ENCODE peak calls at places on chromosomes 3 and 15, in eight cellular contexts. R, I, G, O, V, U, H and W are unnamed samples.

GRCh38 chr15:66477011-66477410 is 20.6 kb downstream of the SNAPC5 start:
- DNase-seq in R (no peak), U (no peak), V (no peak), H (no peak), I (no peak), G (no peak), O (no peak), W (no peak)

GRCh38 chr15:68885070-68885469 is 45.3 kb upstream of the SPESP1 start:
- DNase-seq in G (no peak), O (no peak), H (no peak), R (no peak), U (peak; percentile 33), I (no peak), V (no peak), W (no peak)

GRCh38 chr15:62895139-62895866 is 147.2 kb upstream of the TPM1 start:
- DNase-seq in G (no peak), V (no peak), O (no peak), U (no peak), H (no peak), R (no peak), I (no peak), W (no peak)

GRCh38 chr3:75136100-75136897 is 521.8 kb upstream of the CNTN3 start:
- DNase-seq in H (no peak), O (no peak), I (no peak), G (no peak), V (no peak), R (no peak), U (no peak), W (no peak)

GRCh38 chr3:187935623-187936156 is 190.4 kb upstream of the BCL6 start:
- DNase-seq in V (no peak), G (peak; percentile 53), I (no peak), H (no peak), U (no peak), O (peak; percentile 18), R (no peak), W (no peak)

GRCh38 chr15:43977072-43977884 is 150.5 kb downstream of the WDR76 start:
- DNase-seq in I (no peak), R (no peak), V (no peak), G (no peak), O (no peak), H (no peak), U (no peak), W (no peak)

GRCh38 chr3:63387568-63387967 is 109.5 kb downstream of the SYNPR start:
- DNase-seq in R (no peak), G (no peak), O (no peak), U (peak; percentile 28), V (peak; percentile 25), I (no peak), H (no peak), W (no peak)

GRCh38 chr3:124142389-124142970 is 150.6 kb upstream of the ROPN1 start:
- DNase-seq in V (no peak), H (no peak), O (no peak), G (no peak), I (no peak), R (no peak), U (no peak), W (no peak)

GRCh38 chr3:53195602-53196574 is 34.9 kb downstream of the PRKCD start:
- DNase-seq in H (peak; percentile 82), R (no peak), U (no peak), G (peak; percentile 82), I (peak; percentile 23), O (peak; percentile 47), V (peak; percentile 96), W (peak; percentile 91)

GRCh38 chr3:142112601-142113000 is 36.7 kb downstream of the TFDP2 start:
- DNase-seq in I (no peak), V (no peak), H (no peak), U (no peak), G (no peak), R (no peak), O (no peak), W (no peak)

GRCh38 chr15:81061490-81062235 is 60.9 kb downstream of the TLNRD1 start:
- DNase-seq in O (no peak), V (no peak), I (no peak), H (no peak), R (no peak), U (no peak), G (no peak), W (no peak)

GRCh38 chr3:128320551-128321340 is 145.9 kb downstream of the DNAJB8 start:
- DNase-seq in I (no peak), O (no peak), H (no peak), R (no peak), V (no peak), U (no peak), G (no peak), W (peak; percentile 60)

GRCh38 chr3:190699784-190700183 is 162.7 kb downstream of the GMNC start:
- DNase-seq in I (no peak), V (no peak), O (no peak), R (no peak), G (no peak), H (no peak), U (no peak), W (no peak)

GRCh38 chr3:98359993-98360675 is 6.5 kb downstream of the OR5K4 start:
- DNase-seq in R (no peak), H (no peak), O (no peak), V (no peak), I (no peak), U (no peak), G (no peak), W (no peak)

GRCh38 chr15:35748105-35748504 is 202.1 kb upstream of the DPH6 start:
- DNase-seq in R (no peak), V (no peak), O (no peak), I (no peak), H (no peak), U (no peak), G (no peak), W (no peak)

GRCh38 chr15:39594056-39594763 is 13.3 kb downstream of the THBS1 start:
- DNase-seq in G (no peak), O (no peak), V (no peak), U (peak; percentile 4), H (no peak), I (no peak), R (no peak), W (no peak)

GRCh38 chr15:38864827-38865604 is 300.4 kb upstream of the RASGRP1 start:
- DNase-seq in G (no peak), O (no peak), U (peak; percentile 91), R (no peak), I (no peak), V (no peak), H (no peak), W (no peak)

GRCh38 chr3:96813134-96813819 is 1.1 kb upstream of the EPHA6 start:
- DNase-seq in O (no peak), I (peak; percentile 94), H (peak; percentile 84), U (peak; percentile 18), R (peak; percentile 43), V (peak; percentile 92), G (peak; percentile 83), W (peak; percentile 87)

GRCh38 chr3:134312072-134312872 is 61.6 kb upstream of the RYK start:
- DNase-seq in V (peak; percentile 82), R (no peak), H (peak; percentile 83), I (no peak), U (no peak), O (no peak), G (peak; percentile 70), W (peak; percentile 74)

GRCh38 chr3:197577366-197578074 is 21.8 kb upstream of the BDH1 start:
- DNase-seq in G (no peak), V (no peak), I (no peak), H (no peak), O (no peak), R (no peak), U (no peak), W (no peak)

GRCh38 chr15:92018535-92019239 is 165.2 kb downstream of the SLCO3A1 start:
- DNase-seq in I (peak; percentile 50), U (no peak), V (no peak), H (no peak), O (no peak), G (no peak), R (no peak), W (no peak)

GRCh38 chr3:49471856-49472495 is 1.9 kb downstream of the DAG1 start:
- DNase-seq in I (no peak), V (peak; percentile 27), O (no peak), H (no peak), G (peak; percentile 28), U (no peak), R (no peak), W (peak; percentile 7)

GRCh38 chr15:60541784-60542617 is 63.1 kb upstream of the ICE2 start:
- DNase-seq in G (no peak), V (no peak), U (no peak), O (no peak), H (no peak), I (no peak), R (no peak), W (no peak)

GRCh38 chr15:61050844-61051569 is 178.1 kb downstream of the RORA start:
- DNase-seq in H (no peak), O (no peak), V (no peak), U (no peak), R (no peak), G (no peak), I (peak; percentile 78), W (no peak)